ENCODE peak calls at places on chromosomes 4 and X, in four cellular contexts. S is H1, E is GM12878, P is K562. A is an unnamed sample.

GRCh38 chr4:26325191-26325590 is 4.4 kb downstream of the RBPJ start:
- DNase-seq in S (no peak), P (no peak), E (no peak), A (peak; percentile 42)

GRCh38 chrX:27883468-27884092 is 75.8 kb downstream of the MAGEB10 start:
- DNase-seq in P (no peak), S (no peak), E (no peak), A (no peak)

GRCh38 chr4:80266267-80266901 is at the start of gene FGF5:
- DNase-seq in E (no peak), P (peak; percentile 84), S (peak; percentile 77), A (no peak)

GRCh38 chr4:959338-960139 is 13.8 kb downstream of the DGKQ start:
- DNase-seq in P (no peak), E (no peak), S (no peak), A (no peak)

GRCh38 chrX:18012974-18013373 is 151.9 kb upstream of the RAI2 start:
- DNase-seq in E (no peak), P (no peak), S (no peak), A (no peak)

GRCh38 chrX:118751950-118752783 is 24.8 kb downstream of the IL13RA1 start:
- DNase-seq in P (no peak), S (no peak), E (peak; percentile 36), A (no peak)

GRCh38 chr4:82939414-82939813 is 38.9 kb downstream of the THAP9 start:
- DNase-seq in S (no peak), E (no peak), P (no peak), A (no peak)

GRCh38 chrX:5586726-5587125 is 641.9 kb downstream of the NLGN4X start:
- DNase-seq in S (no peak), P (no peak), E (no peak), A (no peak)

GRCh38 chrX:131910565-131910964 is 112.5 kb upstream of the STK26 start:
- DNase-seq in P (no peak), S (no peak), E (no peak), A (no peak)

GRCh38 chr4:7779194-7779768 is 160.4 kb downstream of the AFAP1 start:
- DNase-seq in E (no peak), S (no peak), P (no peak), A (no peak)

GRCh38 chrX:30561191-30561590 is 16.4 kb downstream of the TASL start:
- DNase-seq in S (no peak), E (no peak), P (no peak), A (no peak)

GRCh38 chr4:54556081-54556480 is 101.7 kb upstream of the KIT start:
- DNase-seq in P (no peak), S (no peak), E (no peak), A (no peak)

GRCh38 chr4:77072195-77072753 is 3.5 kb downstream of the CCNI start:
- DNase-seq in S (no peak), P (no peak), E (no peak), A (peak; percentile 2)

GRCh38 chrX:112851161-112851779 is 10.6 kb upstream of the AMOT start:
- DNase-seq in P (no peak), E (peak; percentile 82), S (no peak), A (no peak)

GRCh38 chr4:77773101-77773500 is 46.1 kb downstream of the CNOT6L start:
- DNase-seq in E (no peak), P (no peak), S (no peak), A (no peak)

GRCh38 chr4:47703964-47704363 is 133.9 kb downstream of the CORIN start:
- DNase-seq in E (no peak), S (no peak), P (no peak), A (no peak)

GRCh38 chr4:182280439-182281111 is 37.4 kb downstream of the TENM3 start:
- DNase-seq in P (no peak), E (no peak), S (no peak), A (no peak)

GRCh38 chr4:139782926-139783542 is 117.4 kb downstream of the MGST2 start:
- DNase-seq in P (no peak), E (no peak), S (no peak), A (no peak)

GRCh38 chr4:84870398-84871163 is 95.9 kb downstream of the WDFY3 start:
- DNase-seq in E (no peak), S (peak; percentile 59), P (no peak), A (peak; percentile 9)

GRCh38 chr4:123849495-123849894 is 452.9 kb downstream of the SPRY1 start:
- DNase-seq in P (no peak), S (no peak), E (no peak), A (peak; percentile 42)
- TF ChIP-seq TAF1 in P (no peak), S (no peak), E (no peak), A (no peak)

DNA sequence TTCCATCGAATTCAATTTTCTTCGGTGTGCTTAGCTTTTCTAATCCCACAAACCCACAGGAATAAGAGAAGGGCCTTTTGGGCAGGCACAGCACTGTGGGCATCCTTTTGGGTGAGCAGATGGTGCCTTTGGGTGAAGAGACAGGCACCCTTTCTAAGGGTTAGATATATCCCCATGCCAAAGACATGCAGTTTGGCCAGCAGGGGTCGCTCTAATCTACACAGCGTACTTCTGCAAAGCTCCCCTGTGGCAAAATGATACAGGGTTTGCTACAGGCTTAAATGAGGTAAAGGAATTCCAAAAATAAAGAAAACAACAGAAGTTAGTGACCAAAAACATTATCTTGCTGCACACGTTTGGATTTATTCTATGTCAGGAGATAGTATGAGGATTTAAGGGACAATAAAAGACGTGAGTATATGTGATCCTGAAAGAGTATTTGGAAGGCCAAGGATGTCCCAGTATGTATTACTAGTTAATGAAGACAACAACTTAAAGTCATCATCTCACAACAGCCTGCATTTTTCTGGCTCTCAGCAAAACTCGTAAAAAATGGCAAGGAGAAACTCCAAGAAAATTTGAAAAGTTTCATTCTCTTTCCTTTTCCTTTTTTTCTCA is 49.5 kb downstream of the PHEX start:
- DNase-seq in S (peak; percentile 66), E (no peak), P (peak; percentile 41), A (peak; percentile 18)
- TF ChIP-seq SP1 in S (no peak), E (no peak), P (no peak), A (no peak)

GRCh38 chr4:10336471-10336870 is 120.8 kb downstream of the ZNF518B start:
- DNase-seq in P (no peak), S (no peak), E (no peak), A (no peak)
- TF ChIP-seq TAF1 in P (no peak), S (no peak), E (no peak), A (no peak)

GRCh38 chr4:170202721-170203120 is 113.0 kb upstream of the AADAT start:
- DNase-seq in E (no peak), S (no peak), P (no peak), A (no peak)
- TF ChIP-seq SP1 in E (no peak), S (no peak), P (no peak), A (no peak)

DNA sequence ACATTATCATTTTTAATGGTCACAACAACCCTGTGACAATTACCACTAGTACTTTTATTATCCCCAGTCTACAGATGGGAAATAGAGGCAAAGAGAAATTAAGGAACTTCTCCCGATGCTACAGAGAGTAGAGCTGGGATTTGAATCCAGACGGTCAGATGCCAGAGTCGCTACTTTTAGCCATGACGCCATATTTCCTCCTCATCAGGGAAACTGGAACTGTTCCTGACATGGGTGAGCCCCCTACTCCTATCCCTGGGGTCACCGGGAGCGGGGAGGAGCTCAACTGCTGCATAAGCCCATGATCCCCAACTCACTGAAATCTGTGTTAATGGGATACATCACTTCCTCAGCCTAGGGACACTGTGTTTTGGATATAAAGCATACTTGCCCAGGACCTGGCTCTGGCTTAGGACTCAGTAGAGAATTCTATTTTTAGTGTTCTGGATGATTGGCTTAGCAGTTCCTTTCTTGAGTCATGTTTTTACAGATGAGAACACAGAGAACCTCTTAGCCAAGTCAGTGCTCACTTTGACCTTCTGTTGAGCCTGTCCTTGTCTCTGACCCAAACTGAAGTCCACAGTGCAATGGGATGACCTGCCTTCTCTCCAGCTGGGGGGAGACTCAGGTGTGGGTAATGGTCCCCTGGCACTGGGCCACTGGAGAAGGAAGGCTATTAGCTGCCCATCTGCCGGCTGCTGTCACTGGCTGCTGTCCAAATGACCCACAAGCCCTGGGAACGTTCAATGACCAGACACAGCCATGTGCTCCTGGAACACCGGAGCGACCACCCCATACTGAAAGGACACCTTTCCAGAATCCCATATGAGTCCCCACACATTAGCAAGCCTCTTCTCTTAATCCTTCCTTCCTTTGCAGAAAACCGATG is 90.8 kb upstream of the SHISA3 start:
- DNase-seq in E (no peak), S (no peak), P (no peak), A (no peak)
- TF ChIP-seq TAF1 in E (no peak), S (no peak), P (no peak), A (no peak)

A was measured in HepG2.